ENCODE peak calls at places on chromosomes 7 and 10, in four cellular contexts. D is lower lobe of right lung, X is colonic mucosa, V is SJCRH30. Y is an unnamed sample.

GRCh38 chr7:106369349-106369748 is 84.6 kb upstream of the NAMPT start:
- DNase-seq in D (no peak), X (no peak), V (peak; percentile 15), Y (no peak)

GRCh38 chr10:132188331-132188730 is 1.6 kb downstream of the DPYSL4 start:
- DNase-seq in D (no peak), X (no peak), V (no peak), Y (no peak)

GRCh38 chr7:96179863-96180262 is 142.0 kb downstream of the SLC25A13 start:
- DNase-seq in D (no peak), X (no peak), V (no peak), Y (no peak)

GRCh38 chr7:73892003-73892975 is 31.3 kb downstream of the TMEM270 start:
- DNase-seq in D (no peak), X (no peak), V (peak; percentile 37), Y (peak; percentile 44)

GRCh38 chr7:135441791-135442190 is 68.1 kb downstream of the CNOT4 start:
- DNase-seq in D (no peak), X (no peak), V (peak; percentile 47), Y (no peak)

GRCh38 chr7:152624218-152624617 is 51.7 kb downstream of the XRCC2 start:
- DNase-seq in D (no peak), X (no peak), V (no peak), Y (no peak)

GRCh38 chr10:132065491-132066105 is at the start of gene JAKMIP3:
- DNase-seq in D (no peak), X (peak; percentile 23), V (no peak), Y (no peak)

GRCh38 chr7:91085175-91085574 is 179.1 kb upstream of the FZD1 start:
- DNase-seq in D (no peak), X (no peak), V (no peak), Y (no peak)

GRCh38 chr7:65915921-65916657 is 43.2 kb downstream of the VKORC1L1 start:
- DNase-seq in D (no peak), X (no peak), V (no peak), Y (no peak)

GRCh38 chr7:50856821-50857220 is 74.1 kb upstream of the GRB10 start:
- DNase-seq in D (no peak), X (no peak), V (no peak), Y (no peak)

GRCh38 chr10:48251152-48251524 is 23.4 kb downstream of the FRMPD2 start:
- DNase-seq in D (no peak), X (no peak), V (no peak), Y (no peak)

GRCh38 chr10:70588852-70589570 is 13.5 kb downstream of the PRF1 start:
- DNase-seq in D (no peak), X (no peak), V (peak; percentile 70), Y (no peak)

GRCh38 chr7:41459623-41460256 is 243.2 kb downstream of the INHBA start:
- DNase-seq in D (no peak), X (no peak), V (no peak), Y (no peak)

GRCh38 chr10:132835848-132836233 is 49.9 kb upstream of the NKX6-2 start:
- DNase-seq in D (no peak), X (no peak), V (no peak), Y (no peak)

GRCh38 chr10:79445217-79445707 is at the start of gene ZCCHC24:
- DNase-seq in D (peak; percentile 77), X (peak; percentile 56), V (peak; percentile 55), Y (no peak)

GRCh38 chr7:139995034-139995915 is 67.5 kb downstream of the PARP12 start:
- DNase-seq in D (no peak), X (no peak), V (no peak), Y (no peak)

GRCh38 chr7:149369497-149369896 is 91.4 kb downstream of the ZNF777 start:
- DNase-seq in D (no peak), X (no peak), V (no peak), Y (no peak)

GRCh38 chr10:82668266-82668665 is 793.3 kb downstream of the NRG3 start:
- DNase-seq in D (no peak), X (no peak), V (no peak), Y (no peak)

GRCh38 chr7:5477723-5478531 is 54.3 kb upstream of the TNRC18 start:
- DNase-seq in D (peak; percentile 66), X (no peak), V (no peak), Y (peak; percentile 79)

GRCh38 chr7:145860809-145861208 is 255.8 kb upstream of the CNTNAP2 start:
- DNase-seq in D (no peak), X (no peak), V (no peak), Y (no peak)
- H3K9me3 ChIP-seq in D (no peaks in the 10 kb centered on the region), X (no peaks in the 10 kb centered on the region), V (no peaks in the 10 kb centered on the region), Y (no peaks in the 10 kb centered on the region)

GRCh38 chr10:71941318-71941717 is 22.9 kb upstream of the CHST3 start:
- DNase-seq in D (no peak), X (no peak), V (no peak), Y (no peak)

GRCh38 chr10:71950683-71951082 is 13.5 kb upstream of the CHST3 start:
- DNase-seq in D (no peak), X (no peak), V (no peak), Y (no peak)

GRCh38 chr10:71945819-71946474 is 18.2 kb upstream of the CHST3 start:
- DNase-seq in D (no peak), X (no peak), V (peak; percentile 27), Y (no peak)

GRCh38 chr10:71948496-71949067 is 15.6 kb upstream of the CHST3 start:
- DNase-seq in D (no peak), X (no peak), V (no peak), Y (no peak)

DNA sequence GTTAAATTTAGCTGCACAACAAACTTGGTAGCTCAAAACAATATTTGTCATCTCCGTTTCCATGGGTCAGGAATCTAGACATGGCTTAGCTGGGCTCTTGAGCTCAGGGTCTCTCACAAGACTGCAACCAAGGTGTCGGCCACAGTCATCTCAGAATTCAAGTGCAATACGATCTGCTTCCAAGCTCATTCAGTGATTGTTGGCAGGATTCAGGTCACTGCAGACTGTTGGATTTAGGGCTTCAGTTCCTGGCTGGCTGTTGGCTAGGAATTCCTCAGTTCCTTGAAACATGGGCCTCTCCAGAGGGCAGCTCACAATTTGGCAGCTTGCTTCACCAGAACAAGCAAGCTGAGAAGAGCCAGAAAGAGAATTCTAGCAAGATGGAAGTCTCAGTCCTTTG is 17.5 kb upstream of the CHST3 start:
- DNase-seq in D (no peak), X (no peak), V (no peak), Y (no peak)
- H3K9me3 ChIP-seq in D (peaks cover 44% of the 10 kb centered on the region), X (no peaks in the 10 kb centered on the region), V (peaks cover 11% of the 10 kb centered on the region), Y (no peaks in the 10 kb centered on the region)

GRCh38 chr10:37794305-37794976 is 63.0 kb downstream of the ZNF248 start:
- DNase-seq in D (no peak), X (no peak), V (no peak), Y (no peak)
- H3K9me3 ChIP-seq in D (peaks cover 67% of the 10 kb centered on the region), X (no peaks in the 10 kb centered on the region), V (no peaks in the 10 kb centered on the region), Y (no peaks in the 10 kb centered on the region)

GRCh38 chr7:16399265-16399801 is 22.0 kb downstream of the CRPPA start:
- DNase-seq in D (no peak), X (no peak), V (no peak), Y (no peak)

GRCh38 chr7:16395121-16395520 is 26.2 kb downstream of the CRPPA start:
- DNase-seq in D (no peak), X (no peak), V (no peak), Y (no peak)

GRCh38 chr7:16397497-16398210 is 23.7 kb downstream of the CRPPA start:
- DNase-seq in D (no peak), X (no peak), V (no peak), Y (no peak)

GRCh38 chr7:16398211-16399017 is 22.9 kb downstream of the CRPPA start:
- DNase-seq in D (no peak), X (no peak), V (no peak), Y (no peak)

DNA sequence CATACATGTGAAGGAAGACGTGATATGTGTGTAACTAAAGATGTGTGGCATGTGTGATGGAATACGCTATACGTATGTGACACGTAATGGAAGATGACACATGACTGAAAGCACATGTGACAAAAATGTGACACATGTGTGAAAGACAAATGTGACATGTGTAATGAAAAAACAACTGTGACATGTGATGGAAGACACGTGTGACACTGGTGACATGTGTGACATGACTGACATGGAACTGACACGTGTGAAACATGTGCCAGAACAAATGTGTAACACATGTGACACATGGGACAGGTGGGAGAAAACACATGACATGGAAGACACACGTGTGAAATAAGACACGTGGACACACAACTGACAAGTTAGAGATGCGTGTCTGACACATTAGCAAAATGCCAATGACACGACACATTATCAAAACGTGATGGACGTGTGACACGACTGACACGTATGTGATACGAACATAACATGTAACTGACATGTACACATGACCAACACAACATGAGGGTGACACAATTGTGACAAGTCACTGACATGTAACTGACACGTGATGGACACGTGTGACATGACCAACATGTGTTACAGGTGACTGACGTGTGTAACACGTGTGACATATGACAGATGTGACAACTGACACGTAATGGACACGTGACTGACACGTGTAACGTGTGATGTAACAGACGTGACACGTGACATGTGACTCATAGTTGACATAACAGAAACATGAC is 24.4 kb downstream of the CRPPA start:
- DNase-seq in D (no peak), X (no peak), V (no peak), Y (no peak)
- H3K9me3 ChIP-seq in D (no peaks in the 10 kb centered on the region), X (no peaks in the 10 kb centered on the region), V (peaks cover 21% of the 10 kb centered on the region), Y (peaks cover 15% of the 10 kb centered on the region)

GRCh38 chr7:64758151-64758550 is 36.1 kb upstream of the ZNF138 start:
- DNase-seq in D (no peak), X (no peak), V (no peak), Y (no peak)
- H3K9me3 ChIP-seq in D (no peaks in the 10 kb centered on the region), X (no peaks in the 10 kb centered on the region), V (no peaks in the 10 kb centered on the region), Y (no peaks in the 10 kb centered on the region)

GRCh38 chr10:88499569-88500470 is 83.3 kb downstream of the RNLS start:
- DNase-seq in D (no peak), X (no peak), V (no peak), Y (no peak)
- H3K9me3 ChIP-seq in D (no peaks in the 10 kb centered on the region), X (no peaks in the 10 kb centered on the region), V (no peaks in the 10 kb centered on the region), Y (no peaks in the 10 kb centered on the region)

DNA sequence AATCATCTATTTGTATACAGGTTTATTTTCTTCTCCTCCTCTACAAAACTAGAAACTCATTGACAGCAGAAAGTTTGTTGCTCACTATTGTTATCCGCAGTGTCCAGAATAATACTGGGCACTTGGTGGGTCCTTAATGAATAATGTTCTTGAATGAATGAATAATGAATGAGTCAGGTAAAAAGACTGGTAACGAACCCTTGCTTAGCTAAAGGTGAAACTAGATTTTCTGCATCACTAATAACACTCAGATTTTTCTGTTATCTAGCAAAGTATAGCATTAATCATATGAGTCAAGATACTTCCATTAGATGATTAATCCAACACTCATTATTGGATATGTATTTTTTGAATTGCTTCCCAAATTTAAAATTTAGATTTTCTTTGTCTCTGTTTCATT is 953.2 kb downstream of the SORCS3 start:
- DNase-seq in D (no peak), X (no peak), V (no peak), Y (no peak)
- H3K9me3 ChIP-seq in D (no peaks in the 10 kb centered on the region), X (no peaks in the 10 kb centered on the region), V (no peaks in the 10 kb centered on the region), Y (no peaks in the 10 kb centered on the region)